ENCODE peak calls at places on chromosomes 6 and 20, in ten cellular contexts. F is H9; U is stimulated activated CD4-positive, alpha-beta T cell treated with anti-CD3 and anti-CD28 coated beads, Interleukin-2, amount 100 ng/mL, for 48 hours; I is SK-N-DZ; V is H1; S is H54; C is foreskin fibroblast; Z is HS-5; M is NCI-H226; K is AG08395. O is an unnamed sample.

GRCh38 chr6:76694779-76695178 is 622.3 kb upstream of the IMPG1 start:
- DNase-seq in F (no peak), U (no peak), I (no peak), V (no peak), S (no peak), C (no peak), Z (no peak), M (no peak), K (no peak), O (no peak)

GRCh38 chr6:26554669-26555504 is 16.7 kb downstream of the HMGN4 start:
- DNase-seq in F (peak), U (peak), I (peak), V (no peak), S (no peak), C (peak), Z (peak), M (peak), K (no peak), O (peak)

GRCh38 chr6:100892693-100893092 is 11.6 kb upstream of the ASCC3 start:
- DNase-seq in F (peak), U (no peak), I (no peak), V (no peak), S (no peak), C (no peak), Z (no peak), M (no peak), K (peak), O (no peak)

GRCh38 chr20:48736636-48737035 is 91.2 kb downstream of the PREX1 start:
- DNase-seq in F (no peak), U (no peak), I (no peak), V (no peak), S (no peak), C (no peak), Z (no peak), M (no peak), K (no peak), O (no peak)

GRCh38 chr6:7008451-7008988 is 99.2 kb upstream of the RREB1 start:
- DNase-seq in F (no peak), U (no peak), I (no peak), V (peak), S (no peak), C (no peak), Z (no peak), M (no peak), K (no peak), O (no peak)

GRCh38 chr20:36644032-36644712 is 1.8 kb downstream of the SLA2 start:
- DNase-seq in F (no peak), U (peak), I (no peak), V (no peak), S (no peak), C (no peak), Z (no peak), M (no peak), K (no peak), O (no peak)

GRCh38 chr20:24781061-24781980 is 167.7 kb upstream of the CST7 start:
- DNase-seq in F (peak), U (peak), I (peak), V (no peak), S (peak), C (peak), Z (no peak), M (no peak), K (peak), O (peak)

GRCh38 chr6:16766043-16766521 is 4.8 kb upstream of the ATXN1 start:
- DNase-seq in F (no peak), U (no peak), I (no peak), V (no peak), S (peak), C (peak), Z (peak), M (peak), K (peak), O (peak)

GRCh38 chr6:7157752-7158616 is 50.2 kb downstream of the RREB1 start:
- DNase-seq in F (no peak), U (no peak), I (no peak), V (no peak), S (no peak), C (peak), Z (no peak), M (peak), K (peak), O (peak)

GRCh38 chr20:41135187-41135887 is 2.0 kb upstream of the PLCG1 start:
- DNase-seq in F (peak), U (peak), I (peak), V (peak), S (no peak), C (peak), Z (no peak), M (no peak), K (no peak), O (peak)

GRCh38 chr6:117547688-117548621 is 54.4 kb downstream of the GOPC start:
- DNase-seq in F (peak), U (peak), I (no peak), V (no peak), S (no peak), C (peak), Z (no peak), M (no peak), K (peak), O (no peak)

GRCh38 chr6:40714576-40715500 is 127.7 kb upstream of the LRFN2 start:
- DNase-seq in F (no peak), U (no peak), I (peak), V (no peak), S (no peak), C (no peak), Z (no peak), M (no peak), K (no peak), O (no peak)

GRCh38 chr6:27422651-27423332 is 34.2 kb downstream of the ZNF391 start:
- DNase-seq in F (peak), U (no peak), I (peak), V (peak), S (no peak), C (peak), Z (no peak), M (no peak), K (no peak), O (no peak)